ENCODE peak calls at places on chromosome 14, in seven cellular contexts. One of them, this sample, is unnamed.

GRCh38 chr14:89351364-89351957 is 65.6 kb downstream of the FOXN3 start:
- DNase-seq in CD8-positive, alpha-beta memory T cell: peak
- DNase-seq in GM03348: peak
- DNase-seq in C1 segment of cervical spinal cord: no peak
- DNase-seq in upper lobe of right lung: peak
- DNase-seq in mammary epithelial cell: no peak
- DNase-seq in stimulated activated CD8-positive, alpha-beta memory T cell treated with anti-CD3 and anti-CD28 coated beads, Interleukin-7, amount 100 ng/mL, for 48 hours: no peak
- DNase-seq in this sample: no peak

GRCh38 chr14:99672506-99673327 is 11.4 kb upstream of the CYP46A1 start:
- DNase-seq in stimulated activated CD8-positive, alpha-beta memory T cell treated with anti-CD3 and anti-CD28 coated beads, Interleukin-7, amount 100 ng/mL, for 48 hours: no peak
- DNase-seq in CD8-positive, alpha-beta memory T cell: no peak
- DNase-seq in GM03348: no peak
- DNase-seq in C1 segment of cervical spinal cord: no peak
- DNase-seq in upper lobe of right lung: peak
- DNase-seq in mammary epithelial cell: no peak
- DNase-seq in this sample: no peak

GRCh38 chr14:28382460-28383220 is 383.9 kb upstream of the FOXG1 start:
- DNase-seq in C1 segment of cervical spinal cord: no peak
- DNase-seq in GM03348: no peak
- DNase-seq in upper lobe of right lung: no peak
- DNase-seq in CD8-positive, alpha-beta memory T cell: no peak
- DNase-seq in stimulated activated CD8-positive, alpha-beta memory T cell treated with anti-CD3 and anti-CD28 coated beads, Interleukin-7, amount 100 ng/mL, for 48 hours: no peak
- DNase-seq in mammary epithelial cell: peak
- DNase-seq in this sample: peak

GRCh38 chr14:73477618-73478266 is 13.0 kb upstream of the RIOX1 start:
- DNase-seq in CD8-positive, alpha-beta memory T cell: no peak
- DNase-seq in mammary epithelial cell: peak
- DNase-seq in GM03348: peak
- DNase-seq in stimulated activated CD8-positive, alpha-beta memory T cell treated with anti-CD3 and anti-CD28 coated beads, Interleukin-7, amount 100 ng/mL, for 48 hours: no peak
- DNase-seq in C1 segment of cervical spinal cord: no peak
- DNase-seq in upper lobe of right lung: no peak
- DNase-seq in this sample: no peak

GRCh38 chr14:23345987-23346692 is 6.5 kb downstream of the SLC22A17 start:
- DNase-seq in GM03348: no peak
- DNase-seq in mammary epithelial cell: no peak
- DNase-seq in stimulated activated CD8-positive, alpha-beta memory T cell treated with anti-CD3 and anti-CD28 coated beads, Interleukin-7, amount 100 ng/mL, for 48 hours: no peak
- DNase-seq in CD8-positive, alpha-beta memory T cell: no peak
- DNase-seq in upper lobe of right lung: no peak
- DNase-seq in C1 segment of cervical spinal cord: no peak
- DNase-seq in this sample: no peak

GRCh38 chr14:63245893-63246292 is 41.6 kb downstream of the RHOJ start:
- DNase-seq in GM03348: no peak
- DNase-seq in C1 segment of cervical spinal cord: no peak
- DNase-seq in CD8-positive, alpha-beta memory T cell: no peak
- DNase-seq in upper lobe of right lung: no peak
- DNase-seq in stimulated activated CD8-positive, alpha-beta memory T cell treated with anti-CD3 and anti-CD28 coated beads, Interleukin-7, amount 100 ng/mL, for 48 hours: no peak
- DNase-seq in mammary epithelial cell: no peak
- DNase-seq in this sample: no peak

GRCh38 chr14:68696721-68697495 is 96.0 kb downstream of the ZFP36L1 start:
- DNase-seq in CD8-positive, alpha-beta memory T cell: no peak
- DNase-seq in upper lobe of right lung: peak
- DNase-seq in mammary epithelial cell: no peak
- DNase-seq in GM03348: no peak
- DNase-seq in stimulated activated CD8-positive, alpha-beta memory T cell treated with anti-CD3 and anti-CD28 coated beads, Interleukin-7, amount 100 ng/mL, for 48 hours: no peak
- DNase-seq in C1 segment of cervical spinal cord: no peak
- DNase-seq in this sample: no peak

GRCh38 chr14:52879958-52880357 is 70.9 kb downstream of the FERMT2 start:
- DNase-seq in upper lobe of right lung: no peak
- DNase-seq in C1 segment of cervical spinal cord: no peak
- DNase-seq in CD8-positive, alpha-beta memory T cell: no peak
- DNase-seq in mammary epithelial cell: peak
- DNase-seq in stimulated activated CD8-positive, alpha-beta memory T cell treated with anti-CD3 and anti-CD28 coated beads, Interleukin-7, amount 100 ng/mL, for 48 hours: no peak
- DNase-seq in GM03348: no peak
- DNase-seq in this sample: peak

GRCh38 chr14:100069161-100069800 is 4.1 kb downstream of the EVL start:
- DNase-seq in upper lobe of right lung: no peak
- DNase-seq in GM03348: no peak
- DNase-seq in C1 segment of cervical spinal cord: no peak
- DNase-seq in CD8-positive, alpha-beta memory T cell: no peak
- DNase-seq in mammary epithelial cell: no peak
- DNase-seq in stimulated activated CD8-positive, alpha-beta memory T cell treated with anti-CD3 and anti-CD28 coated beads, Interleukin-7, amount 100 ng/mL, for 48 hours: no peak
- DNase-seq in this sample: no peak

GRCh38 chr14:89748004-89748403 is 206.5 kb downstream of the EFCAB11 start:
- DNase-seq in C1 segment of cervical spinal cord: no peak
- DNase-seq in CD8-positive, alpha-beta memory T cell: no peak
- DNase-seq in GM03348: peak
- DNase-seq in upper lobe of right lung: no peak
- DNase-seq in stimulated activated CD8-positive, alpha-beta memory T cell treated with anti-CD3 and anti-CD28 coated beads, Interleukin-7, amount 100 ng/mL, for 48 hours: no peak
- DNase-seq in mammary epithelial cell: peak
- DNase-seq in this sample: no peak

GRCh38 chr14:39442293-39442692 is 10.1 kb upstream of the FBXO33 start:
- DNase-seq in C1 segment of cervical spinal cord: no peak
- DNase-seq in stimulated activated CD8-positive, alpha-beta memory T cell treated with anti-CD3 and anti-CD28 coated beads, Interleukin-7, amount 100 ng/mL, for 48 hours: no peak
- DNase-seq in upper lobe of right lung: no peak
- DNase-seq in mammary epithelial cell: no peak
- DNase-seq in GM03348: no peak
- DNase-seq in CD8-positive, alpha-beta memory T cell: no peak
- DNase-seq in this sample: no peak

GRCh38 chr14:69626132-69626500 is 14.7 kb downstream of the SUSD6 start:
- DNase-seq in GM03348: no peak
- DNase-seq in CD8-positive, alpha-beta memory T cell: no peak
- DNase-seq in stimulated activated CD8-positive, alpha-beta memory T cell treated with anti-CD3 and anti-CD28 coated beads, Interleukin-7, amount 100 ng/mL, for 48 hours: no peak
- DNase-seq in upper lobe of right lung: no peak
- DNase-seq in mammary epithelial cell: no peak
- DNase-seq in C1 segment of cervical spinal cord: no peak
- DNase-seq in this sample: no peak

GRCh38 chr14:99731536-99732435 is 47.7 kb downstream of the CYP46A1 start:
- DNase-seq in upper lobe of right lung: peak
- DNase-seq in C1 segment of cervical spinal cord: no peak
- DNase-seq in CD8-positive, alpha-beta memory T cell: no peak
- DNase-seq in mammary epithelial cell: no peak
- DNase-seq in stimulated activated CD8-positive, alpha-beta memory T cell treated with anti-CD3 and anti-CD28 coated beads, Interleukin-7, amount 100 ng/mL, for 48 hours: no peak
- DNase-seq in GM03348: no peak
- DNase-seq in this sample: no peak

GRCh38 chr14:92552066-92552465 is 38.5 kb downstream of the RIN3 start:
- DNase-seq in CD8-positive, alpha-beta memory T cell: no peak
- DNase-seq in mammary epithelial cell: no peak
- DNase-seq in C1 segment of cervical spinal cord: no peak
- DNase-seq in GM03348: no peak
- DNase-seq in upper lobe of right lung: no peak
- DNase-seq in stimulated activated CD8-positive, alpha-beta memory T cell treated with anti-CD3 and anti-CD28 coated beads, Interleukin-7, amount 100 ng/mL, for 48 hours: no peak
- DNase-seq in this sample: no peak

GRCh38 chr14:52007637-52008036 is 18.3 kb downstream of the RTRAF start:
- DNase-seq in mammary epithelial cell: no peak
- DNase-seq in C1 segment of cervical spinal cord: no peak
- DNase-seq in GM03348: no peak
- DNase-seq in CD8-positive, alpha-beta memory T cell: no peak
- DNase-seq in stimulated activated CD8-positive, alpha-beta memory T cell treated with anti-CD3 and anti-CD28 coated beads, Interleukin-7, amount 100 ng/mL, for 48 hours: no peak
- DNase-seq in upper lobe of right lung: no peak
- DNase-seq in this sample: no peak

GRCh38 chr14:54766276-54767138 is 136.1 kb downstream of the GCH1 start:
- DNase-seq in stimulated activated CD8-positive, alpha-beta memory T cell treated with anti-CD3 and anti-CD28 coated beads, Interleukin-7, amount 100 ng/mL, for 48 hours: no peak
- DNase-seq in C1 segment of cervical spinal cord: no peak
- DNase-seq in upper lobe of right lung: no peak
- DNase-seq in GM03348: no peak
- DNase-seq in mammary epithelial cell: no peak
- DNase-seq in CD8-positive, alpha-beta memory T cell: no peak
- DNase-seq in this sample: no peak

GRCh38 chr14:92960706-92961566 is 38.0 kb downstream of the CHGA start:
- DNase-seq in mammary epithelial cell: peak
- DNase-seq in GM03348: peak
- DNase-seq in CD8-positive, alpha-beta memory T cell: no peak
- DNase-seq in upper lobe of right lung: no peak
- DNase-seq in C1 segment of cervical spinal cord: no peak
- DNase-seq in stimulated activated CD8-positive, alpha-beta memory T cell treated with anti-CD3 and anti-CD28 coated beads, Interleukin-7, amount 100 ng/mL, for 48 hours: no peak
- DNase-seq in this sample: peak

GRCh38 chr14:90491221-90491867 is 94.5 kb downstream of the CALM1 start:
- DNase-seq in stimulated activated CD8-positive, alpha-beta memory T cell treated with anti-CD3 and anti-CD28 coated beads, Interleukin-7, amount 100 ng/mL, for 48 hours: no peak
- DNase-seq in mammary epithelial cell: no peak
- DNase-seq in GM03348: peak
- DNase-seq in upper lobe of right lung: no peak
- DNase-seq in CD8-positive, alpha-beta memory T cell: no peak
- DNase-seq in C1 segment of cervical spinal cord: peak
- DNase-seq in this sample: no peak

GRCh38 chr14:92513204-92513965 is at the start of gene RIN3:
- DNase-seq in GM03348: peak
- DNase-seq in C1 segment of cervical spinal cord: no peak
- DNase-seq in upper lobe of right lung: peak
- DNase-seq in stimulated activated CD8-positive, alpha-beta memory T cell treated with anti-CD3 and anti-CD28 coated beads, Interleukin-7, amount 100 ng/mL, for 48 hours: no peak
- DNase-seq in CD8-positive, alpha-beta memory T cell: peak
- DNase-seq in mammary epithelial cell: peak
- DNase-seq in this sample: peak

GRCh38 chr14:99516156-99517045 is 35.2 kb downstream of the CCNK start:
- DNase-seq in upper lobe of right lung: no peak
- DNase-seq in GM03348: no peak
- DNase-seq in CD8-positive, alpha-beta memory T cell: no peak
- DNase-seq in C1 segment of cervical spinal cord: no peak
- DNase-seq in stimulated activated CD8-positive, alpha-beta memory T cell treated with anti-CD3 and anti-CD28 coated beads, Interleukin-7, amount 100 ng/mL, for 48 hours: no peak
- DNase-seq in mammary epithelial cell: no peak
- DNase-seq in this sample: no peak

GRCh38 chr14:22285991-22286390 is 303.0 kb downstream of the DAD1 start:
- DNase-seq in mammary epithelial cell: no peak
- DNase-seq in GM03348: no peak
- DNase-seq in C1 segment of cervical spinal cord: no peak
- DNase-seq in CD8-positive, alpha-beta memory T cell: no peak
- DNase-seq in stimulated activated CD8-positive, alpha-beta memory T cell treated with anti-CD3 and anti-CD28 coated beads, Interleukin-7, amount 100 ng/mL, for 48 hours: no peak
- DNase-seq in upper lobe of right lung: no peak
- DNase-seq in this sample: no peak

GRCh38 chr14:22896351-22896750 is 13.3 kb downstream of the REM2 start:
- DNase-seq in mammary epithelial cell: no peak
- DNase-seq in CD8-positive, alpha-beta memory T cell: no peak
- DNase-seq in GM03348: no peak
- DNase-seq in stimulated activated CD8-positive, alpha-beta memory T cell treated with anti-CD3 and anti-CD28 coated beads, Interleukin-7, amount 100 ng/mL, for 48 hours: no peak
- DNase-seq in upper lobe of right lung: no peak
- DNase-seq in C1 segment of cervical spinal cord: no peak
- DNase-seq in this sample: no peak

GRCh38 chr14:35117112-35117511 is 4.7 kb downstream of the PPP2R3C start:
- DNase-seq in stimulated activated CD8-positive, alpha-beta memory T cell treated with anti-CD3 and anti-CD28 coated beads, Interleukin-7, amount 100 ng/mL, for 48 hours: no peak
- DNase-seq in mammary epithelial cell: no peak
- DNase-seq in upper lobe of right lung: no peak
- DNase-seq in C1 segment of cervical spinal cord: no peak
- DNase-seq in GM03348: no peak
- DNase-seq in CD8-positive, alpha-beta memory T cell: no peak
- DNase-seq in this sample: no peak

GRCh38 chr14:93024493-93024892 is 91.2 kb downstream of the ITPK1 start:
- DNase-seq in stimulated activated CD8-positive, alpha-beta memory T cell treated with anti-CD3 and anti-CD28 coated beads, Interleukin-7, amount 100 ng/mL, for 48 hours: no peak
- DNase-seq in upper lobe of right lung: no peak
- DNase-seq in CD8-positive, alpha-beta memory T cell: no peak
- DNase-seq in mammary epithelial cell: no peak
- DNase-seq in GM03348: no peak
- DNase-seq in C1 segment of cervical spinal cord: no peak
- DNase-seq in this sample: no peak

GRCh38 chr14:95311752-95312151 is 8.0 kb downstream of the CLMN start:
- DNase-seq in upper lobe of right lung: peak
- DNase-seq in CD8-positive, alpha-beta memory T cell: no peak
- DNase-seq in mammary epithelial cell: no peak
- DNase-seq in stimulated activated CD8-positive, alpha-beta memory T cell treated with anti-CD3 and anti-CD28 coated beads, Interleukin-7, amount 100 ng/mL, for 48 hours: no peak
- DNase-seq in GM03348: no peak
- DNase-seq in C1 segment of cervical spinal cord: no peak
- DNase-seq in this sample: no peak

GRCh38 chr14:80982711-80983110 is 27.3 kb downstream of the TSHR start:
- DNase-seq in upper lobe of right lung: no peak
- DNase-seq in GM03348: peak
- DNase-seq in C1 segment of cervical spinal cord: no peak
- DNase-seq in stimulated activated CD8-positive, alpha-beta memory T cell treated with anti-CD3 and anti-CD28 coated beads, Interleukin-7, amount 100 ng/mL, for 48 hours: no peak
- DNase-seq in mammary epithelial cell: no peak
- DNase-seq in CD8-positive, alpha-beta memory T cell: no peak
- DNase-seq in this sample: no peak

GRCh38 chr14:50658203-50658602 is 9.9 kb downstream of the SAV1 start:
- DNase-seq in mammary epithelial cell: no peak
- DNase-seq in upper lobe of right lung: no peak
- DNase-seq in stimulated activated CD8-positive, alpha-beta memory T cell treated with anti-CD3 and anti-CD28 coated beads, Interleukin-7, amount 100 ng/mL, for 48 hours: no peak
- DNase-seq in C1 segment of cervical spinal cord: no peak
- DNase-seq in CD8-positive, alpha-beta memory T cell: no peak
- DNase-seq in GM03348: peak
- DNase-seq in this sample: peak

GRCh38 chr14:74257988-74258704 is 18.9 kb downstream of the VSX2 start:
- DNase-seq in upper lobe of right lung: no peak
- DNase-seq in stimulated activated CD8-positive, alpha-beta memory T cell treated with anti-CD3 and anti-CD28 coated beads, Interleukin-7, amount 100 ng/mL, for 48 hours: no peak
- DNase-seq in CD8-positive, alpha-beta memory T cell: no peak
- DNase-seq in mammary epithelial cell: no peak
- DNase-seq in C1 segment of cervical spinal cord: peak
- DNase-seq in GM03348: peak
- DNase-seq in this sample: no peak

GRCh38 chr14:49904270-49904669 is 11.4 kb downstream of the ARF6 start:
- DNase-seq in C1 segment of cervical spinal cord: no peak
- DNase-seq in CD8-positive, alpha-beta memory T cell: no peak
- DNase-seq in mammary epithelial cell: no peak
- DNase-seq in upper lobe of right lung: no peak
- DNase-seq in stimulated activated CD8-positive, alpha-beta memory T cell treated with anti-CD3 and anti-CD28 coated beads, Interleukin-7, amount 100 ng/mL, for 48 hours: no peak
- DNase-seq in GM03348: no peak
- DNase-seq in this sample: no peak

GRCh38 chr14:84871734-84872133 is 658.2 kb upstream of the FLRT2 start:
- DNase-seq in GM03348: no peak
- DNase-seq in C1 segment of cervical spinal cord: no peak
- DNase-seq in mammary epithelial cell: no peak
- DNase-seq in stimulated activated CD8-positive, alpha-beta memory T cell treated with anti-CD3 and anti-CD28 coated beads, Interleukin-7, amount 100 ng/mL, for 48 hours: no peak
- DNase-seq in CD8-positive, alpha-beta memory T cell: no peak
- DNase-seq in upper lobe of right lung: no peak
- DNase-seq in this sample: no peak

GRCh38 chr14:43795600-43796228 is 711.4 kb downstream of the FSCB start:
- DNase-seq in mammary epithelial cell: no peak
- DNase-seq in CD8-positive, alpha-beta memory T cell: no peak
- DNase-seq in C1 segment of cervical spinal cord: no peak
- DNase-seq in upper lobe of right lung: no peak
- DNase-seq in stimulated activated CD8-positive, alpha-beta memory T cell treated with anti-CD3 and anti-CD28 coated beads, Interleukin-7, amount 100 ng/mL, for 48 hours: no peak
- DNase-seq in GM03348: no peak
- DNase-seq in this sample: peak

GRCh38 chr14:89578048-89578619 is 161.1 kb upstream of the FOXN3 start:
- DNase-seq in stimulated activated CD8-positive, alpha-beta memory T cell treated with anti-CD3 and anti-CD28 coated beads, Interleukin-7, amount 100 ng/mL, for 48 hours: no peak
- DNase-seq in mammary epithelial cell: no peak
- DNase-seq in C1 segment of cervical spinal cord: no peak
- DNase-seq in GM03348: peak
- DNase-seq in upper lobe of right lung: no peak
- DNase-seq in CD8-positive, alpha-beta memory T cell: no peak
- DNase-seq in this sample: no peak